ENCODE peak calls at places on chromosomes 6 and 20, in four cellular contexts. J, A, S and V are unnamed samples.

GRCh38 chr20:37222086-37222485 is 39.5 kb downstream of the GHRH start:
- DNase-seq in J (no peak), S (no peak), A (no peak), V (no peak)

GRCh38 chr20:58584881-58585752 is 66.0 kb upstream of the STX16 start:
- DNase-seq in A (no peak), J (no peak), S (no peak), V (no peak)

GRCh38 chr6:149293244-149293643 is 24.3 kb upstream of the TAB2 start:
- DNase-seq in J (no peak), A (no peak), S (no peak), V (no peak)

GRCh38 chr20:48454721-48455490 is 372.9 kb downstream of the PREX1 start:
- DNase-seq in S (no peak), J (no peak), A (no peak), V (no peak)

GRCh38 chr20:62161347-62161746 is 17.8 kb downstream of the SS18L1 start:
- DNase-seq in J (no peak), A (no peak), S (no peak), V (no peak)

GRCh38 chr6:112503210-112503609 is 156.1 kb downstream of the RFPL4B start:
- DNase-seq in J (no peak), A (no peak), S (no peak), V (no peak)

GRCh38 chr20:38126146-38126912 is 38.7 kb downstream of the TGM2 start:
- DNase-seq in A (no peak), J (no peak), S (no peak), V (no peak)

GRCh38 chr6:166173292-166173951 is 5.8 kb upstream of the TBXT start:
- DNase-seq in J (no peak), S (no peak), A (no peak), V (no peak)

GRCh38 chr6:131225959-131226358 is 90.7 kb downstream of the AKAP7 start:
- DNase-seq in S (no peak), A (no peak), J (no peak), V (no peak)

GRCh38 chr6:35486005-35486925 is 10.6 kb downstream of the TEAD3 start:
- DNase-seq in A (no peak), S (no peak), J (no peak), V (no peak)

GRCh38 chr20:63499333-63499969 is 568 bp upstream of the EEF1A2 start:
- DNase-seq in A (no peak), S (peak), J (no peak), V (no peak)

GRCh38 chr6:78781001-78781400 is 86.3 kb upstream of the IRAK1BP1 start:
- DNase-seq in J (no peak), A (no peak), S (no peak), V (no peak)

GRCh38 chr6:32114853-32115252 is 5.7 kb upstream of the TNXB start:
- DNase-seq in S (no peak), J (no peak), A (no peak), V (no peak)

GRCh38 chr6:143695106-143696059 is 17.6 kb downstream of the PHACTR2 start:
- DNase-seq in S (no peak), A (no peak), J (no peak), V (no peak)

GRCh38 chr20:58906111-58906510 is 53.6 kb downstream of the GNAS start:
- DNase-seq in S (no peak), A (no peak), J (no peak), V (no peak)

GRCh38 chr6:28981833-28982475 is 23.2 kb downstream of the ZNF311 start:
- DNase-seq in J (peak), A (peak), S (peak), V (peak)

GRCh38 chr6:11711644-11711993 is 67.0 kb downstream of the ADTRP start:
- DNase-seq in J (peak), A (peak), S (no peak), V (no peak)

GRCh38 chr6:41780623-41781301 is at the start of gene PRICKLE4:
- DNase-seq in J (no peak), A (no peak), S (no peak), V (peak)

GRCh38 chr20:49877254-49877990 is 37.9 kb downstream of the SPATA2 start:
- DNase-seq in A (no peak), S (no peak), J (no peak), V (no peak)

GRCh38 chr6:158674342-158674969 is 24.6 kb downstream of the SYTL3 start:
- DNase-seq in A (no peak), S (no peak), J (no peak), V (no peak)

GRCh38 chr6:42471116-42471515 is 19.4 kb upstream of the TRERF1 start:
- DNase-seq in A (no peak), S (no peak), J (no peak), V (no peak)

GRCh38 chr6:166697113-166697512 is 70.1 kb upstream of the RPS6KA2 start:
- DNase-seq in A (no peak), S (peak), J (no peak), V (peak)

GRCh38 chr6:45533394-45533793 is 155.7 kb upstream of the SUPT3H start:
- DNase-seq in A (no peak), J (no peak), S (no peak), V (no peak)

GRCh38 chr6:160810238-160810637 is 108.2 kb downstream of the PLG start:
- DNase-seq in S (no peak), J (no peak), A (no peak), V (no peak)

GRCh38 chr6:75752365-75752764 is 3.3 kb downstream of the MYO6 start:
- DNase-seq in S (no peak), J (no peak), A (no peak), V (no peak)

GRCh38 chr6:107646176-107646575 is 156.3 kb downstream of the SOBP start:
- DNase-seq in A (no peak), J (no peak), S (no peak), V (no peak)

GRCh38 chr20:50575869-50576720 is 65.9 kb downstream of the PTPN1 start:
- DNase-seq in A (peak), J (no peak), S (peak), V (peak)

GRCh38 chr6:97591955-97592354 is 308.9 kb upstream of the MMS22L start:
- DNase-seq in S (no peak), A (no peak), J (no peak), V (no peak)

GRCh38 chr6:291148-291696 is 1.1 kb upstream of the DUSP22 start:
- DNase-seq in J (peak), S (no peak), A (no peak), V (no peak)

GRCh38 chr6:43570876-43571441 is 4.9 kb downstream of the XPO5 start:
- DNase-seq in S (no peak), J (peak), A (no peak), V (no peak)

GRCh38 chr20:3105256-3106137 is 21.0 kb upstream of the AVP start:
- DNase-seq in A (no peak), S (no peak), J (no peak), V (no peak)

GRCh38 chr6:56019973-56020372 is 144.6 kb upstream of the BMP5 start:
- DNase-seq in A (no peak), J (no peak), S (no peak), V (no peak)

GRCh38 chr6:169250660-169251059 is 3.0 kb downstream of the THBS2 start:
- DNase-seq in J (no peak), S (no peak), A (no peak), V (no peak)

GRCh38 chr6:28597924-28598323 is 72.2 kb downstream of the GPX5 start:
- DNase-seq in S (no peak), A (no peak), J (no peak), V (no peak)

GRCh38 chr6:79384845-79385244 is 150.4 kb upstream of the HMGN3 start:
- DNase-seq in A (no peak), J (no peak), S (no peak), V (no peak)

GRCh38 chr6:90362273-90362672 is 65.6 kb upstream of the BACH2 start:
- DNase-seq in A (no peak), S (no peak), J (no peak), V (no peak)

GRCh38 chr6:31826793-31827285 is 699 bp upstream of the HSPA1B start:
- DNase-seq in J (peak), A (no peak), S (no peak), V (peak)

GRCh38 chr6:106300944-106301343 is 24.6 kb downstream of the ATG5 start:
- DNase-seq in S (no peak), A (no peak), J (peak), V (no peak)